ENCODE peak calls at places on chromosome 16, in nine cellular contexts. One of them, this sample, is unnamed.

GRCh38 chr16:83051451-83051850 is 424.7 kb downstream of the CDH13 start:
- DNase-seq in T-helper 9 cell: no peak
- DNase-seq in mammary epithelial cell: no peak
- DNase-seq in mucosa of descending colon: no peak
- DNase-seq in ureter: no peak
- DNase-seq in activated CD8-positive, alpha-beta T cell treated with anti-CD3 and anti-CD28 coated beads, Interleukin-2, amount 10 ng/mL, durations not matched to agents 7 days and 5 days: no peak
- DNase-seq in progenitor cell of endocrine pancreas: no peak
- DNase-seq in GM04504: no peak
- DNase-seq in neural crest cell: no peak
- DNase-seq in this sample: no peak

GRCh38 chr16:81489547-81490267 is 45.1 kb downstream of the CMIP start:
- DNase-seq in mammary epithelial cell: no peak
- DNase-seq in neural crest cell: no peak
- DNase-seq in ureter: no peak
- DNase-seq in activated CD8-positive, alpha-beta T cell treated with anti-CD3 and anti-CD28 coated beads, Interleukin-2, amount 10 ng/mL, durations not matched to agents 7 days and 5 days: no peak
- DNase-seq in GM04504: no peak
- DNase-seq in mucosa of descending colon: peak
- DNase-seq in progenitor cell of endocrine pancreas: no peak
- DNase-seq in T-helper 9 cell: no peak
- DNase-seq in this sample: no peak

GRCh38 chr16:4693956-4694663 is 748 bp downstream of the NUDT16L1 start:
- DNase-seq in mammary epithelial cell: peak
- DNase-seq in GM04504: no peak
- DNase-seq in neural crest cell: no peak
- DNase-seq in mucosa of descending colon: peak
- DNase-seq in activated CD8-positive, alpha-beta T cell treated with anti-CD3 and anti-CD28 coated beads, Interleukin-2, amount 10 ng/mL, durations not matched to agents 7 days and 5 days: peak
- DNase-seq in T-helper 9 cell: peak
- DNase-seq in progenitor cell of endocrine pancreas: no peak
- DNase-seq in ureter: peak
- DNase-seq in this sample: no peak

GRCh38 chr16:23950898-23951297 is 115.1 kb downstream of the PRKCB start:
- DNase-seq in activated CD8-positive, alpha-beta T cell treated with anti-CD3 and anti-CD28 coated beads, Interleukin-2, amount 10 ng/mL, durations not matched to agents 7 days and 5 days: peak
- DNase-seq in mucosa of descending colon: no peak
- DNase-seq in progenitor cell of endocrine pancreas: no peak
- DNase-seq in GM04504: no peak
- DNase-seq in T-helper 9 cell: no peak
- DNase-seq in ureter: no peak
- DNase-seq in mammary epithelial cell: no peak
- DNase-seq in neural crest cell: no peak
- DNase-seq in this sample: no peak

GRCh38 chr16:28324235-28324886 is 32.0 kb downstream of the SBK1 start:
- DNase-seq in ureter: no peak
- DNase-seq in neural crest cell: no peak
- DNase-seq in activated CD8-positive, alpha-beta T cell treated with anti-CD3 and anti-CD28 coated beads, Interleukin-2, amount 10 ng/mL, durations not matched to agents 7 days and 5 days: peak
- DNase-seq in GM04504: no peak
- DNase-seq in mucosa of descending colon: no peak
- DNase-seq in progenitor cell of endocrine pancreas: no peak
- DNase-seq in mammary epithelial cell: no peak
- DNase-seq in T-helper 9 cell: no peak
- DNase-seq in this sample: no peak

GRCh38 chr16:85625053-85625452 is 11.9 kb downstream of the GSE1 start:
- DNase-seq in GM04504: no peak
- DNase-seq in mammary epithelial cell: no peak
- DNase-seq in T-helper 9 cell: no peak
- DNase-seq in activated CD8-positive, alpha-beta T cell treated with anti-CD3 and anti-CD28 coated beads, Interleukin-2, amount 10 ng/mL, durations not matched to agents 7 days and 5 days: no peak
- DNase-seq in ureter: no peak
- DNase-seq in progenitor cell of endocrine pancreas: no peak
- DNase-seq in neural crest cell: no peak
- DNase-seq in mucosa of descending colon: no peak
- DNase-seq in this sample: no peak

GRCh38 chr16:50470687-50471086 is 77.5 kb upstream of the NKD1 start:
- DNase-seq in mammary epithelial cell: no peak
- DNase-seq in mucosa of descending colon: no peak
- DNase-seq in ureter: no peak
- DNase-seq in progenitor cell of endocrine pancreas: no peak
- DNase-seq in GM04504: no peak
- DNase-seq in T-helper 9 cell: no peak
- DNase-seq in activated CD8-positive, alpha-beta T cell treated with anti-CD3 and anti-CD28 coated beads, Interleukin-2, amount 10 ng/mL, durations not matched to agents 7 days and 5 days: no peak
- DNase-seq in neural crest cell: no peak
- DNase-seq in this sample: no peak

GRCh38 chr16:22692916-22693646 is 120.9 kb upstream of the HS3ST2 start:
- DNase-seq in progenitor cell of endocrine pancreas: no peak
- DNase-seq in mucosa of descending colon: no peak
- DNase-seq in mammary epithelial cell: no peak
- DNase-seq in GM04504: no peak
- DNase-seq in activated CD8-positive, alpha-beta T cell treated with anti-CD3 and anti-CD28 coated beads, Interleukin-2, amount 10 ng/mL, durations not matched to agents 7 days and 5 days: no peak
- DNase-seq in ureter: no peak
- DNase-seq in T-helper 9 cell: no peak
- DNase-seq in neural crest cell: no peak
- DNase-seq in this sample: no peak

GRCh38 chr16:82344157-82344556 is 174.1 kb upstream of the MPHOSPH6 start:
- DNase-seq in GM04504: no peak
- DNase-seq in mucosa of descending colon: no peak
- DNase-seq in mammary epithelial cell: no peak
- DNase-seq in activated CD8-positive, alpha-beta T cell treated with anti-CD3 and anti-CD28 coated beads, Interleukin-2, amount 10 ng/mL, durations not matched to agents 7 days and 5 days: no peak
- DNase-seq in ureter: no peak
- DNase-seq in T-helper 9 cell: no peak
- DNase-seq in progenitor cell of endocrine pancreas: no peak
- DNase-seq in neural crest cell: no peak
- DNase-seq in this sample: no peak

GRCh38 chr16:74936902-74937560 is 47.9 kb downstream of the WDR59 start:
- DNase-seq in mammary epithelial cell: peak
- DNase-seq in neural crest cell: no peak
- DNase-seq in ureter: no peak
- DNase-seq in T-helper 9 cell: no peak
- DNase-seq in progenitor cell of endocrine pancreas: no peak
- DNase-seq in GM04504: peak
- DNase-seq in mucosa of descending colon: no peak
- DNase-seq in activated CD8-positive, alpha-beta T cell treated with anti-CD3 and anti-CD28 coated beads, Interleukin-2, amount 10 ng/mL, durations not matched to agents 7 days and 5 days: no peak
- DNase-seq in this sample: no peak

GRCh38 chr16:83955218-83956130 is 2.4 kb downstream of the OSGIN1 start:
- DNase-seq in mucosa of descending colon: no peak
- DNase-seq in progenitor cell of endocrine pancreas: no peak
- DNase-seq in ureter: no peak
- DNase-seq in mammary epithelial cell: no peak
- DNase-seq in activated CD8-positive, alpha-beta T cell treated with anti-CD3 and anti-CD28 coated beads, Interleukin-2, amount 10 ng/mL, durations not matched to agents 7 days and 5 days: no peak
- DNase-seq in neural crest cell: no peak
- DNase-seq in GM04504: no peak
- DNase-seq in T-helper 9 cell: no peak
- DNase-seq in this sample: no peak

GRCh38 chr16:69942627-69943170 is 8.4 kb upstream of the CLEC18A start:
- DNase-seq in progenitor cell of endocrine pancreas: no peak
- DNase-seq in ureter: no peak
- DNase-seq in T-helper 9 cell: no peak
- DNase-seq in GM04504: no peak
- DNase-seq in mucosa of descending colon: no peak
- DNase-seq in activated CD8-positive, alpha-beta T cell treated with anti-CD3 and anti-CD28 coated beads, Interleukin-2, amount 10 ng/mL, durations not matched to agents 7 days and 5 days: no peak
- DNase-seq in mammary epithelial cell: no peak
- DNase-seq in neural crest cell: no peak
- DNase-seq in this sample: no peak

GRCh38 chr16:69711115-69711740 is 15.1 kb downstream of the NQO1 start:
- DNase-seq in mucosa of descending colon: no peak
- DNase-seq in GM04504: no peak
- DNase-seq in mammary epithelial cell: peak
- DNase-seq in neural crest cell: no peak
- DNase-seq in ureter: peak
- DNase-seq in progenitor cell of endocrine pancreas: no peak
- DNase-seq in activated CD8-positive, alpha-beta T cell treated with anti-CD3 and anti-CD28 coated beads, Interleukin-2, amount 10 ng/mL, durations not matched to agents 7 days and 5 days: no peak
- DNase-seq in T-helper 9 cell: no peak
- DNase-seq in this sample: peak

GRCh38 chr16:75494696-75495601 is at the start of gene CHST6:
- DNase-seq in T-helper 9 cell: no peak
- DNase-seq in GM04504: no peak
- DNase-seq in mammary epithelial cell: peak
- DNase-seq in ureter: no peak
- DNase-seq in neural crest cell: peak
- DNase-seq in mucosa of descending colon: no peak
- DNase-seq in progenitor cell of endocrine pancreas: peak
- DNase-seq in activated CD8-positive, alpha-beta T cell treated with anti-CD3 and anti-CD28 coated beads, Interleukin-2, amount 10 ng/mL, durations not matched to agents 7 days and 5 days: peak
- DNase-seq in this sample: no peak

GRCh38 chr16:497258-497657 is 30.3 kb upstream of the CAPN15 start:
- DNase-seq in mammary epithelial cell: no peak
- DNase-seq in activated CD8-positive, alpha-beta T cell treated with anti-CD3 and anti-CD28 coated beads, Interleukin-2, amount 10 ng/mL, durations not matched to agents 7 days and 5 days: no peak
- DNase-seq in GM04504: no peak
- DNase-seq in ureter: no peak
- DNase-seq in mucosa of descending colon: no peak
- DNase-seq in progenitor cell of endocrine pancreas: no peak
- DNase-seq in neural crest cell: no peak
- DNase-seq in T-helper 9 cell: no peak
- DNase-seq in this sample: no peak

GRCh38 chr16:56295739-56296527 is 104.6 kb downstream of the GNAO1 start:
- DNase-seq in ureter: no peak
- DNase-seq in mammary epithelial cell: no peak
- DNase-seq in T-helper 9 cell: no peak
- DNase-seq in progenitor cell of endocrine pancreas: no peak
- DNase-seq in activated CD8-positive, alpha-beta T cell treated with anti-CD3 and anti-CD28 coated beads, Interleukin-2, amount 10 ng/mL, durations not matched to agents 7 days and 5 days: no peak
- DNase-seq in neural crest cell: peak
- DNase-seq in GM04504: no peak
- DNase-seq in mucosa of descending colon: no peak
- DNase-seq in this sample: no peak

This sample was measured in thoracic aorta.